ENCODE peak calls at places on chromosomes 2 and 18, in nine cellular contexts. I, X, S, A, W, G, J, U and E are unnamed samples.

GRCh38 chr2:164992818-164993217 is 37.5 kb upstream of the SLC38A11 start:
- DNase-seq in G (peak), U (peak), X (no peak), W (peak), I (peak), J (peak), S (peak), A (peak), E (peak)

GRCh38 chr2:1956520-1957289 is 212.4 kb upstream of the PXDN start:
- DNase-seq in U (no peak), W (no peak), S (no peak), A (no peak), J (no peak), I (no peak), X (no peak), G (no peak), E (no peak)

GRCh38 chr18:75100832-75101630 is 107.9 kb downstream of the PTGR3 start:
- DNase-seq in S (no peak), A (no peak), X (no peak), G (no peak), U (no peak), I (no peak), W (no peak), J (no peak), E (no peak)

GRCh38 chr2:234368861-234369261 is 128.0 kb downstream of the ARL4C start:
- DNase-seq in G (peak), J (peak), U (peak), A (no peak), S (no peak), X (peak), W (no peak), I (no peak), E (peak)

GRCh38 chr2:160229591-160229990 is 29.5 kb upstream of the ITGB6 start:
- DNase-seq in W (no peak), I (peak), G (no peak), J (peak), U (no peak), A (no peak), X (no peak), S (no peak), E (peak)

GRCh38 chr18:2654105-2654827 is 1.3 kb upstream of the SMCHD1 start:
- DNase-seq in X (no peak), U (no peak), S (no peak), I (no peak), J (peak), A (no peak), G (no peak), W (no peak), E (no peak)

GRCh38 chr2:111669928-111670695 is 213.9 kb downstream of the ANAPC1 start:
- DNase-seq in A (no peak), G (no peak), X (no peak), S (peak), W (no peak), J (peak), I (no peak), U (no peak), E (peak)

GRCh38 chr2:101766871-101767739 is 69.6 kb downstream of the MAP4K4 start:
- DNase-seq in X (no peak), S (no peak), A (peak), J (peak), I (peak), G (no peak), U (no peak), W (no peak), E (peak)

GRCh38 chr2:95277246-95277906 is 3.1 kb downstream of the PROM2 start:
- DNase-seq in U (peak), W (no peak), X (no peak), I (no peak), G (peak), J (no peak), S (peak), A (no peak), E (no peak)

GRCh38 chr2:71646028-71646427 is 192.7 kb downstream of the DYSF start:
- DNase-seq in S (no peak), J (peak), A (peak), X (no peak), G (no peak), U (no peak), W (no peak), I (peak), E (peak)

GRCh38 chr2:235171511-235172130 is 219.8 kb downstream of the SH3BP4 start:
- DNase-seq in G (no peak), I (peak), J (peak), A (peak), X (no peak), W (no peak), S (no peak), U (no peak), E (peak)

GRCh38 chr2:199940373-199940772 is 14.9 kb downstream of the TYW5 start:
- DNase-seq in G (no peak), X (no peak), J (peak), S (no peak), U (no peak), W (no peak), A (no peak), I (peak), E (peak)

GRCh38 chr2:149885468-149885867 is 297.9 kb upstream of the MMADHC start:
- DNase-seq in U (peak), W (no peak), S (no peak), I (no peak), G (no peak), A (no peak), J (no peak), X (no peak), E (peak)